ENCODE peak calls at places on chromosome X, in eight cellular contexts. One of them, this sample, is unnamed.

GRCh38 chrX:51496501-51497291 is at the start of gene NUDT11:
- DNase-seq in cardiac muscle cell: peak; percentile 80
- DNase-seq in OCI-LY7: peak; percentile 70
- DNase-seq in vagina: no peak
- DNase-seq in upper lobe of left lung: peak; percentile 34
- DNase-seq in prostate gland: peak; percentile 38
- DNase-seq in body of pancreas: peak; percentile 72
- DNase-seq in HCT116: no peak
- DNase-seq in this sample: peak; percentile 87

GRCh38 chrX:65609237-65609636 is 58.2 kb upstream of the MSN start:
- DNase-seq in HCT116: no peak
- DNase-seq in prostate gland: no peak
- DNase-seq in body of pancreas: no peak
- DNase-seq in vagina: no peak
- DNase-seq in OCI-LY7: no peak
- DNase-seq in upper lobe of left lung: no peak
- DNase-seq in cardiac muscle cell: no peak
- DNase-seq in this sample: no peak

GRCh38 chrX:16990839-16991238 is 44.4 kb downstream of the REPS2 start:
- DNase-seq in OCI-LY7: no peak
- DNase-seq in body of pancreas: no peak
- DNase-seq in HCT116: no peak
- DNase-seq in cardiac muscle cell: no peak
- DNase-seq in prostate gland: no peak
- DNase-seq in vagina: no peak
- DNase-seq in upper lobe of left lung: no peak
- DNase-seq in this sample: no peak

GRCh38 chrX:69759921-69760625 is 144.2 kb downstream of the EDA start:
- DNase-seq in prostate gland: no peak
- DNase-seq in HCT116: no peak
- DNase-seq in vagina: no peak
- DNase-seq in OCI-LY7: no peak
- DNase-seq in upper lobe of left lung: no peak
- DNase-seq in body of pancreas: no peak
- DNase-seq in cardiac muscle cell: no peak
- DNase-seq in this sample: no peak

GRCh38 chrX:100979881-100980607 is 10.5 kb downstream of the ARL13A start:
- DNase-seq in vagina: no peak
- DNase-seq in cardiac muscle cell: no peak
- DNase-seq in body of pancreas: no peak
- DNase-seq in upper lobe of left lung: peak; percentile 26
- DNase-seq in OCI-LY7: no peak
- DNase-seq in prostate gland: no peak
- DNase-seq in HCT116: no peak
- DNase-seq in this sample: no peak

GRCh38 chrX:38233891-38234807 is 13.5 kb upstream of the SRPX start:
- DNase-seq in cardiac muscle cell: peak; percentile 95
- DNase-seq in prostate gland: no peak
- DNase-seq in body of pancreas: no peak
- DNase-seq in upper lobe of left lung: no peak
- DNase-seq in HCT116: no peak
- DNase-seq in OCI-LY7: no peak
- DNase-seq in vagina: no peak
- DNase-seq in this sample: no peak

GRCh38 chrX:17788439-17788838 is 51.1 kb downstream of the SCML1 start:
- DNase-seq in HCT116: peak; percentile 10
- DNase-seq in cardiac muscle cell: peak; percentile 42
- DNase-seq in upper lobe of left lung: peak; percentile 38
- DNase-seq in OCI-LY7: peak; percentile 14
- DNase-seq in vagina: no peak
- DNase-seq in body of pancreas: peak; percentile 51
- DNase-seq in prostate gland: no peak
- DNase-seq in this sample: peak; percentile 37

GRCh38 chrX:2559124-2559523 is 58.3 kb upstream of the DHRSX start:
- DNase-seq in prostate gland: no peak
- DNase-seq in upper lobe of left lung: no peak
- DNase-seq in HCT116: no peak
- DNase-seq in cardiac muscle cell: no peak
- DNase-seq in vagina: no peak
- DNase-seq in OCI-LY7: no peak
- DNase-seq in body of pancreas: no peak
- DNase-seq in this sample: no peak

GRCh38 chrX:123830309-123830708 is 29.5 kb upstream of the XIAP start:
- DNase-seq in body of pancreas: peak; percentile 28
- DNase-seq in prostate gland: no peak
- DNase-seq in HCT116: no peak
- DNase-seq in upper lobe of left lung: peak; percentile 54
- DNase-seq in cardiac muscle cell: peak; percentile 48
- DNase-seq in vagina: no peak
- DNase-seq in OCI-LY7: peak; percentile 74
- DNase-seq in this sample: no peak

GRCh38 chrX:108735680-108736508 is 469 bp downstream of the IRS4 start:
- DNase-seq in prostate gland: no peak
- DNase-seq in HCT116: no peak
- DNase-seq in upper lobe of left lung: no peak
- DNase-seq in OCI-LY7: no peak
- DNase-seq in vagina: no peak
- DNase-seq in cardiac muscle cell: peak; percentile 12
- DNase-seq in body of pancreas: no peak
- DNase-seq in this sample: no peak

GRCh38 chrX:81411517-81411916 is 209.6 kb downstream of the SH3BGRL start:
- DNase-seq in upper lobe of left lung: no peak
- DNase-seq in body of pancreas: no peak
- DNase-seq in HCT116: no peak
- DNase-seq in vagina: no peak
- DNase-seq in cardiac muscle cell: no peak
- DNase-seq in OCI-LY7: no peak
- DNase-seq in prostate gland: no peak
- DNase-seq in this sample: no peak

GRCh38 chrX:81412428-81412827 is 210.5 kb downstream of the SH3BGRL start:
- DNase-seq in upper lobe of left lung: no peak
- DNase-seq in cardiac muscle cell: no peak
- DNase-seq in body of pancreas: no peak
- DNase-seq in HCT116: no peak
- DNase-seq in OCI-LY7: no peak
- DNase-seq in prostate gland: no peak
- DNase-seq in vagina: no peak
- DNase-seq in this sample: no peak

GRCh38 chrX:81414630-81415029 is 212.7 kb downstream of the SH3BGRL start:
- DNase-seq in prostate gland: no peak
- DNase-seq in body of pancreas: no peak
- DNase-seq in cardiac muscle cell: peak; percentile 0
- DNase-seq in OCI-LY7: no peak
- DNase-seq in upper lobe of left lung: no peak
- DNase-seq in HCT116: no peak
- DNase-seq in vagina: no peak
- DNase-seq in this sample: no peak
- TF ChIP-seq CTCF in prostate gland: no peak
- TF ChIP-seq CTCF in body of pancreas: no peak
- TF ChIP-seq CTCF in cardiac muscle cell: no peak
- TF ChIP-seq CTCF in OCI-LY7: peak; percentile 42
- TF ChIP-seq CTCF in upper lobe of left lung: no peak
- TF ChIP-seq CTCF in HCT116: no peak
- TF ChIP-seq CTCF in vagina: no peak
- TF ChIP-seq CTCF in this sample: no peak

GRCh38 chrX:102498732-102499131 is 17.8 kb downstream of the TMSB15A start:
- DNase-seq in body of pancreas: no peak
- DNase-seq in HCT116: no peak
- DNase-seq in upper lobe of left lung: no peak
- DNase-seq in prostate gland: no peak
- DNase-seq in cardiac muscle cell: no peak
- DNase-seq in vagina: no peak
- DNase-seq in OCI-LY7: no peak
- DNase-seq in this sample: no peak
- H3K9me3 ChIP-seq in body of pancreas: no peaks in the 10 kb centered on the region
- H3K9me3 ChIP-seq in HCT116: no peaks in the 10 kb centered on the region
- H3K9me3 ChIP-seq in upper lobe of left lung: peaks cover 12% of the 10 kb centered on the region
- H3K9me3 ChIP-seq in prostate gland: no peaks in the 10 kb centered on the region
- H3K9me3 ChIP-seq in cardiac muscle cell: no peaks in the 10 kb centered on the region
- H3K9me3 ChIP-seq in vagina: peaks cover 5% of the 10 kb centered on the region
- H3K9me3 ChIP-seq in OCI-LY7: no peaks in the 10 kb centered on the region
- H3K9me3 ChIP-seq in this sample: no peaks in the 10 kb centered on the region

GRCh38 chrX:44947995-44948394 is 75.0 kb downstream of the KDM6A start:
- DNase-seq in prostate gland: no peak
- DNase-seq in vagina: no peak
- DNase-seq in body of pancreas: no peak
- DNase-seq in upper lobe of left lung: no peak
- DNase-seq in cardiac muscle cell: no peak
- DNase-seq in HCT116: no peak
- DNase-seq in OCI-LY7: no peak
- DNase-seq in this sample: no peak

GRCh38 chrX:44943007-44943406 is 70.0 kb downstream of the KDM6A start:
- DNase-seq in HCT116: no peak
- DNase-seq in body of pancreas: no peak
- DNase-seq in upper lobe of left lung: no peak
- DNase-seq in prostate gland: no peak
- DNase-seq in vagina: no peak
- DNase-seq in OCI-LY7: no peak
- DNase-seq in cardiac muscle cell: no peak
- DNase-seq in this sample: no peak

GRCh38 chrX:44944894-44945293 is 71.9 kb downstream of the KDM6A start:
- DNase-seq in body of pancreas: no peak
- DNase-seq in upper lobe of left lung: no peak
- DNase-seq in cardiac muscle cell: no peak
- DNase-seq in prostate gland: no peak
- DNase-seq in HCT116: no peak
- DNase-seq in OCI-LY7: no peak
- DNase-seq in vagina: no peak
- DNase-seq in this sample: no peak

GRCh38 chrX:44946771-44947170 is 73.8 kb downstream of the KDM6A start:
- DNase-seq in vagina: no peak
- DNase-seq in prostate gland: no peak
- DNase-seq in HCT116: no peak
- DNase-seq in upper lobe of left lung: no peak
- DNase-seq in body of pancreas: no peak
- DNase-seq in cardiac muscle cell: peak; percentile 42
- DNase-seq in OCI-LY7: no peak
- DNase-seq in this sample: no peak

DNA sequence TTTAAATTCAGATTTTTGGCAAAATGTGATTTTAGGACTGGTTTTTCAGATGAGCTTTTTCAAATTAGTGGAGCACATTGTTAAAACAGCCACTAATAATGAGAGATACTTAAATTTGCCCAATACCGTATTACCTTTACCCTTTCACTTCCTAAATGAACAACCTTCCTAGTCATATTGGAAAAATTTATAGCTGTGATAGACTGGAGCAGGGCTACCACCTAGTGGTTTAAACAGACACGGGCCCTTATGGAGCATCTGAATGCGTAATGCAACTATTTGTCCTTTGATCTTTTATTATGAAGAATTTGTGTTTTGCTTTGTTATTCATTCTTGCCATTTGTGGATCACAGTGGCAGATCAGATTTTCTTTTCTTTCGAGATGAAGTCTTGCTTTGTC is 72.7 kb downstream of the KDM6A start:
- DNase-seq in HCT116: no peak
- DNase-seq in cardiac muscle cell: no peak
- DNase-seq in vagina: no peak
- DNase-seq in upper lobe of left lung: no peak
- DNase-seq in body of pancreas: no peak
- DNase-seq in prostate gland: no peak
- DNase-seq in OCI-LY7: peak; percentile 4
- DNase-seq in this sample: no peak
- TF ChIP-seq CTCF in HCT116: peak; percentile 16
- TF ChIP-seq CTCF in cardiac muscle cell: no peak
- TF ChIP-seq CTCF in vagina: no peak
- TF ChIP-seq CTCF in upper lobe of left lung: no peak
- TF ChIP-seq CTCF in body of pancreas: peak; percentile 37
- TF ChIP-seq CTCF in prostate gland: no peak
- TF ChIP-seq CTCF in OCI-LY7: peak; percentile 42
- TF ChIP-seq CTCF in this sample: peak; percentile 31

GRCh38 chrX:82934980-82935379 is 573.1 kb upstream of the POU3F4 start:
- DNase-seq in upper lobe of left lung: no peak
- DNase-seq in body of pancreas: no peak
- DNase-seq in HCT116: no peak
- DNase-seq in prostate gland: no peak
- DNase-seq in vagina: no peak
- DNase-seq in cardiac muscle cell: no peak
- DNase-seq in OCI-LY7: no peak
- DNase-seq in this sample: no peak
- H3K9me3 ChIP-seq in upper lobe of left lung: no peaks in the 10 kb centered on the region
- H3K9me3 ChIP-seq in body of pancreas: no peaks in the 10 kb centered on the region
- H3K9me3 ChIP-seq in HCT116: no peaks in the 10 kb centered on the region
- H3K9me3 ChIP-seq in prostate gland: no peaks in the 10 kb centered on the region
- H3K9me3 ChIP-seq in vagina: no peaks in the 10 kb centered on the region
- H3K9me3 ChIP-seq in cardiac muscle cell: no peaks in the 10 kb centered on the region
- H3K9me3 ChIP-seq in OCI-LY7: no peaks in the 10 kb centered on the region
- H3K9me3 ChIP-seq in this sample: no peaks in the 10 kb centered on the region

DNA sequence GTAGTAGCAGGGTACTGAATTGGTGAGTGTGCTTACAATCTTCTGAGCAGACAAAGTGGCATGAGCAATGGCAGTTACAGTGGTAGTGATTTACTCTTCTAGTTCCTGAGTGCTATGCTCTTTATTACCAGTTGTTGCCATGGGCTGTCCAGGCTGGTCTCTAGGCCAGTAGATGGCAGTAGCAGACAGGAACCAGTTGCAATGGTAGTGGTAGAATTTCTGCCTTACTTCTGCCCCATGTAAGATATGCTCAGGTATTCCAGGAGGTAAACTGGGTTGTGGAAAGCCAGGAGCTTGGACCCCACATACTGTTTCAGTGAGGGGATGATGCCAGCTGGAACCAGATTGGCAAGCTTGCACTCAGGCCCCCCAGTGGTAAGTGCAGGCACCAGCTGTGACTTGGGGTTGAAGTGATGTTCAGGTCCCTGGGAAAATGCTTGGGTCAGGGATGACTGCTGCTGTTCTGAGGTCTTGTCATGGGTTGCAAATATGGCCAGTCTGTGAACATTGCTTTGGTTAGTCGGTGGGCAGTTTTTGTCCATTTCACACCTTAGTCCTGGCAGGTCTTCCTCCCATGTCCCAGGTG is 63.0 kb upstream of the ZXDB start:
- DNase-seq in OCI-LY7: peak; percentile 11
- DNase-seq in upper lobe of left lung: no peak
- DNase-seq in HCT116: no peak
- DNase-seq in body of pancreas: peak; percentile 31
- DNase-seq in vagina: peak; percentile 37
- DNase-seq in cardiac muscle cell: no peak
- DNase-seq in prostate gland: peak; percentile 5
- DNase-seq in this sample: peak; percentile 11
- TF ChIP-seq CTCF in OCI-LY7: peak; percentile 73
- TF ChIP-seq CTCF in upper lobe of left lung: no peak
- TF ChIP-seq CTCF in HCT116: peak; percentile 67
- TF ChIP-seq CTCF in body of pancreas: peak; percentile 43
- TF ChIP-seq CTCF in vagina: no peak
- TF ChIP-seq CTCF in cardiac muscle cell: no peak
- TF ChIP-seq CTCF in prostate gland: no peak
- TF ChIP-seq CTCF in this sample: peak; percentile 29

DNA sequence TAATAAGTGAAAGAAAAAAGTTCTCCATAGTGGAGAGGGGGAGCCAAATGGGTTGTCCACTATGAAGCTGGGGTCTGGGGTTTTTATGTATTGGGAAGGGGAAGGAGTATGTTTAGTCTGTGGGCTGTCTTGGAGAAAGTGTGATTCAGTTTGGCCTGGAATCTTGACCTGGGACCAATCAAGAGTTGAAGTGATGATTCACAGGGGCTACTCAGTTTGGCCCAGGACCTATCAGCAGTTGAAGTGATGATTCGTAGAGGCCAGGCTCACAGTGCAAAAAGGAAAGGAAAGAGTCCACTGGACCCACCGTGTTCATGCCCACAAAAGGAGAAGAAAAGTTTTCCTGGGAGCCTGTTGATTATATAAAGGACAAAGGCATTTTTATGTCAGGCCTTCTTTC is 47.3 kb upstream of the RAB9B start:
- DNase-seq in upper lobe of left lung: no peak
- DNase-seq in vagina: no peak
- DNase-seq in OCI-LY7: no peak
- DNase-seq in cardiac muscle cell: peak; percentile 70
- DNase-seq in prostate gland: no peak
- DNase-seq in HCT116: no peak
- DNase-seq in body of pancreas: no peak
- DNase-seq in this sample: no peak
- H3K9me3 ChIP-seq in upper lobe of left lung: no peaks in the 10 kb centered on the region
- H3K9me3 ChIP-seq in vagina: no peaks in the 10 kb centered on the region
- H3K9me3 ChIP-seq in OCI-LY7: no peaks in the 10 kb centered on the region
- H3K9me3 ChIP-seq in cardiac muscle cell: no peaks in the 10 kb centered on the region
- H3K9me3 ChIP-seq in prostate gland: no peaks in the 10 kb centered on the region
- H3K9me3 ChIP-seq in HCT116: no peaks in the 10 kb centered on the region
- H3K9me3 ChIP-seq in body of pancreas: no peaks in the 10 kb centered on the region
- H3K9me3 ChIP-seq in this sample: no peaks in the 10 kb centered on the region